ENCODE peak calls at places on chromosomes 11 and 22, in five cellular contexts. One of them, this sample, is unnamed.

GRCh38 chr11:61737636-61738386 is 14.6 kb upstream of the MYRF start:
- DNase-seq in stomach: no peak
- DNase-seq in HFF-Myc: no peak
- DNase-seq in cardiac muscle cell: no peak
- DNase-seq in Calu3: no peak
- DNase-seq in this sample: no peak

GRCh38 chr11:73956876-73957653 is 6.2 kb downstream of the DNAJB13 start:
- DNase-seq in Calu3: no peak
- DNase-seq in stomach: no peak
- DNase-seq in HFF-Myc: no peak
- DNase-seq in cardiac muscle cell: no peak
- DNase-seq in this sample: no peak

GRCh38 chr11:79438631-79439429 is 2.0 kb downstream of the TENM4 start:
- DNase-seq in Calu3: no peak
- DNase-seq in cardiac muscle cell: peak
- DNase-seq in stomach: no peak
- DNase-seq in HFF-Myc: no peak
- DNase-seq in this sample: no peak

GRCh38 chr11:44753965-44754645 is 27.3 kb downstream of the TSPAN18 start:
- DNase-seq in cardiac muscle cell: no peak
- DNase-seq in stomach: no peak
- DNase-seq in HFF-Myc: no peak
- DNase-seq in Calu3: no peak
- DNase-seq in this sample: no peak

GRCh38 chr11:73999581-74000306 is 9.1 kb downstream of the UCP3 start:
- DNase-seq in cardiac muscle cell: no peak
- DNase-seq in HFF-Myc: no peak
- DNase-seq in Calu3: no peak
- DNase-seq in stomach: no peak
- DNase-seq in this sample: no peak

GRCh38 chr11:76315182-76315853 is 65.6 kb downstream of the THAP12 start:
- DNase-seq in cardiac muscle cell: no peak
- DNase-seq in stomach: no peak
- DNase-seq in Calu3: no peak
- DNase-seq in HFF-Myc: no peak
- DNase-seq in this sample: no peak

GRCh38 chr11:64810891-64811272 is 531 bp upstream of the MEN1 start:
- DNase-seq in Calu3: no peak
- DNase-seq in stomach: peak
- DNase-seq in HFF-Myc: no peak
- DNase-seq in cardiac muscle cell: no peak
- DNase-seq in this sample: no peak

GRCh38 chr11:7907121-7907520 is 23.9 kb downstream of the OR10A6 start:
- DNase-seq in cardiac muscle cell: no peak
- DNase-seq in stomach: no peak
- DNase-seq in HFF-Myc: no peak
- DNase-seq in Calu3: no peak
- DNase-seq in this sample: no peak

GRCh38 chr22:41050873-41051272 is 41.5 kb upstream of the EP300 start:
- DNase-seq in HFF-Myc: peak
- DNase-seq in Calu3: no peak
- DNase-seq in cardiac muscle cell: no peak
- DNase-seq in stomach: no peak
- DNase-seq in this sample: no peak

GRCh38 chr22:20628081-20628939 is 120.9 kb downstream of the MED15 start:
- DNase-seq in HFF-Myc: no peak
- DNase-seq in stomach: no peak
- DNase-seq in Calu3: no peak
- DNase-seq in cardiac muscle cell: no peak
- DNase-seq in this sample: no peak

GRCh38 chr11:118338637-118339061 is 3.9 kb downstream of the CD3D start:
- DNase-seq in cardiac muscle cell: no peak
- DNase-seq in stomach: peak
- DNase-seq in Calu3: no peak
- DNase-seq in HFF-Myc: no peak
- DNase-seq in this sample: no peak

GRCh38 chr11:48150213-48150612 is 66.4 kb upstream of the OR4B1 start:
- DNase-seq in cardiac muscle cell: no peak
- DNase-seq in stomach: no peak
- DNase-seq in Calu3: no peak
- DNase-seq in HFF-Myc: no peak
- DNase-seq in this sample: no peak

GRCh38 chr11:119774180-119774763 is 45.3 kb upstream of the NECTIN1 start:
- DNase-seq in Calu3: peak
- DNase-seq in stomach: no peak
- DNase-seq in HFF-Myc: no peak
- DNase-seq in cardiac muscle cell: peak
- DNase-seq in this sample: no peak

GRCh38 chr11:27347949-27348879 is 14.8 kb downstream of the CCDC34 start:
- DNase-seq in Calu3: no peak
- DNase-seq in stomach: no peak
- DNase-seq in cardiac muscle cell: no peak
- DNase-seq in HFF-Myc: no peak
- DNase-seq in this sample: no peak

GRCh38 chr11:27722945-27723344 is 22.7 kb upstream of the BDNF start:
- DNase-seq in cardiac muscle cell: no peak
- DNase-seq in stomach: no peak
- DNase-seq in Calu3: no peak
- DNase-seq in HFF-Myc: no peak
- DNase-seq in this sample: no peak

GRCh38 chr11:73284106-73284505 is 12.0 kb downstream of the P2RY6 start:
- DNase-seq in cardiac muscle cell: no peak
- DNase-seq in HFF-Myc: no peak
- DNase-seq in Calu3: no peak
- DNase-seq in stomach: no peak
- DNase-seq in this sample: no peak

GRCh38 chr11:134229131-134229790 is 4.8 kb downstream of the VPS26B start:
- DNase-seq in HFF-Myc: no peak
- DNase-seq in stomach: no peak
- DNase-seq in Calu3: no peak
- DNase-seq in cardiac muscle cell: no peak
- DNase-seq in this sample: no peak

GRCh38 chr11:18312663-18313420 is 9.1 kb downstream of the HPS5 start:
- DNase-seq in Calu3: peak
- DNase-seq in HFF-Myc: peak
- DNase-seq in cardiac muscle cell: no peak
- DNase-seq in stomach: no peak
- DNase-seq in this sample: peak

GRCh38 chr11:105371311-105371710 is 231.7 kb upstream of the CARD18 start:
- DNase-seq in HFF-Myc: no peak
- DNase-seq in Calu3: no peak
- DNase-seq in stomach: no peak
- DNase-seq in cardiac muscle cell: no peak
- DNase-seq in this sample: no peak

DNA sequence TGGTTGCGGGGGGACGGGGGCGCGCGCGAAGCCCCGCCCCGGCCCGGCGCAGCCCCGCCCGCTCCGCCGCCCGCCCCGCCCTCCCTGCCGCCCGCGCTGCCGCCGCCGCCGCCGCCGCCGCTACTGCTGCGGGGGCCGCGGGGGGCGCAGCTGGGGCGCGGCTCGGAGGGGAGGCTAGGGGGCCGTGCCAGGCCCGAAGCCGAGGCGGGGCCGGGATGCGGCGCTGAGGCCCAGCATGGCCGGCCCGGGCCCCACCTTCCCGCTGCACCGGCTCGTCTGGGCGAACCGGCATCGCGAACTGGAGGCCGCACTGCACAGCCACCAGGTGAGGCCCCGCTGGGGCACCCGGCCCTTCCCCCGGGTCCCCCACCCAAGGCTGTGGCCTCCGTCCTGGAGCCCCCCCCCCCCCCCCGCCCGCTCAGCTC is at the start of gene ANKRD13D:
- DNase-seq in HFF-Myc: no peak
- DNase-seq in Calu3: no peak
- DNase-seq in stomach: peak
- DNase-seq in cardiac muscle cell: no peak
- DNase-seq in this sample: no peak
- TF ChIP-seq CTCF in HFF-Myc: no peak
- TF ChIP-seq CTCF in Calu3: no peak
- TF ChIP-seq CTCF in stomach: no peak
- TF ChIP-seq CTCF in cardiac muscle cell: no peak
- TF ChIP-seq CTCF in this sample: no peak

GRCh38 chr22:46986788-46987187 is 224.3 kb downstream of the TBC1D22A start:
- DNase-seq in Calu3: no peak
- DNase-seq in cardiac muscle cell: no peak
- DNase-seq in HFF-Myc: no peak
- DNase-seq in stomach: no peak
- DNase-seq in this sample: no peak

GRCh38 chr22:46983046-46983445 is 220.6 kb downstream of the TBC1D22A start:
- DNase-seq in cardiac muscle cell: no peak
- DNase-seq in Calu3: no peak
- DNase-seq in HFF-Myc: no peak
- DNase-seq in stomach: no peak
- DNase-seq in this sample: no peak

GRCh38 chr22:46982635-46983034 is 220.2 kb downstream of the TBC1D22A start:
- DNase-seq in cardiac muscle cell: no peak
- DNase-seq in stomach: no peak
- DNase-seq in Calu3: no peak
- DNase-seq in HFF-Myc: no peak
- DNase-seq in this sample: no peak

GRCh38 chr22:46984751-46985506 is 222.5 kb downstream of the TBC1D22A start:
- DNase-seq in Calu3: peak
- DNase-seq in stomach: no peak
- DNase-seq in cardiac muscle cell: no peak
- DNase-seq in HFF-Myc: no peak
- DNase-seq in this sample: peak

GRCh38 chr22:46985507-46985882 is 223.0 kb downstream of the TBC1D22A start:
- DNase-seq in Calu3: no peak
- DNase-seq in stomach: no peak
- DNase-seq in HFF-Myc: no peak
- DNase-seq in cardiac muscle cell: no peak
- DNase-seq in this sample: no peak
- TF ChIP-seq CTCF in Calu3: no peak
- TF ChIP-seq CTCF in stomach: no peak
- TF ChIP-seq CTCF in HFF-Myc: no peak
- TF ChIP-seq CTCF in cardiac muscle cell: peak
- TF ChIP-seq CTCF in this sample: no peak

DNA sequence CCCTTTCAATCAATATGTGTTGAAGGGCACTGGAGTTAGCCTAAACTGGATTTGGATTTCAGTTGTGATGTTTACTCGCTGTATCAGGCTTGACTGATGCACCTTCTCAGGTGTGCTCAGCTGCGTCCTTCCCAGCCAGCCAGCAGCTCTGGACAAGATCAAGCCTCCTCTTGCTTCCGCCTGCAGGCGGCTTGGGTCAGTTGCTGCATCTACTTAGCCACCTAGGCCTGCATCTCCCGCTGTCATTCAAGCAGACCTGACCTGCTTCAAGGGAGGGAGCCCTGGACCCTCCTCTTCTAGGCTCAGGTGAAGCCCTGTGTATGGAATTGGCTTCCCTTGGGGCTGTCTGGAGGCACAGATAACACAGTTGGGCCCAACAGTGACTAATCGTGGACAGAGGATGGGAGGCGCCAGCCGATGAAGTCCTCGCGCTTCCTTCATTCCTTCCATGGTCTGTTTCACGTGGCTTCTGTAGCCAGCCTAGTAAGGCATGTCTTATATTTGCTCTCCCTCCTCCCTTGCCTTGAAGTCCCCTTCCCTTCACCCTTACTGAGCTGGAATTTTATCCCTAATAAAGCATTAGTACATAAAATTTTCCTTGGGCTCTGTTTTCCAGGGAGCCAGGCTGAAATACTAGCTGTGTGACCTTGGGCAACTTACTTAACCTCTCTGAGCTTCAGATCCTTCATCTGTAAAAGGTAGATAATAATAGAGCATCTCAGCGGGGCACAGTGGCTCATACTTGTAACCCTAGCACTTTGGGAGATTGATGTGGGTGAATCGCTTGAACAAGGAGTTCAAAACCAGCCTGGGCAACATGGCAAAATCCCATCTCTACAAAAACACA is 2.1 kb upstream of the LHFPL7 start:
- DNase-seq in cardiac muscle cell: no peak
- DNase-seq in HFF-Myc: no peak
- DNase-seq in Calu3: no peak
- DNase-seq in stomach: no peak
- DNase-seq in this sample: no peak
- TF ChIP-seq CTCF in cardiac muscle cell: no peak
- TF ChIP-seq CTCF in HFF-Myc: no peak
- TF ChIP-seq CTCF in Calu3: no peak
- TF ChIP-seq CTCF in stomach: no peak
- TF ChIP-seq CTCF in this sample: no peak

DNA sequence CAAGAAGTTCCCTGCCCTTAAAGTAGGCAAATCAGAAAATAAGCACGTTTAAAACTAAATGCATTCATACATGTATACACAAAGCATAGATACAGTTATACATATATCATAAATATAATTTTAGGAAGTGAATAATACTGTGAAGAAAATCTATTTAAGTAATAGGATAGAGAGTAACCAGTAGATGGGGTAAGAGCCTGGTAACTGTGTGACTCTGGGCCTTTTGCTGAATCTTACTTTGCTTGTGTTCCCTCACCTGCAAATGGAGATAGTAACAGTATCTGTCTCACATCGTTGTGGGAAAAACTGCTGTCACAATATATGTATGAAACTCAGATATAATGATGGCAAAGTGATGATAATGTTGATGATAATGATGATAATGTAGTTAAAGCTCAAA is 29.9 kb downstream of the MS4A2 start:
- DNase-seq in cardiac muscle cell: no peak
- DNase-seq in HFF-Myc: no peak
- DNase-seq in stomach: no peak
- DNase-seq in Calu3: no peak
- DNase-seq in this sample: no peak
- TF ChIP-seq CTCF in cardiac muscle cell: no peak
- TF ChIP-seq CTCF in HFF-Myc: no peak
- TF ChIP-seq CTCF in stomach: no peak
- TF ChIP-seq CTCF in Calu3: no peak
- TF ChIP-seq CTCF in this sample: no peak

DNA sequence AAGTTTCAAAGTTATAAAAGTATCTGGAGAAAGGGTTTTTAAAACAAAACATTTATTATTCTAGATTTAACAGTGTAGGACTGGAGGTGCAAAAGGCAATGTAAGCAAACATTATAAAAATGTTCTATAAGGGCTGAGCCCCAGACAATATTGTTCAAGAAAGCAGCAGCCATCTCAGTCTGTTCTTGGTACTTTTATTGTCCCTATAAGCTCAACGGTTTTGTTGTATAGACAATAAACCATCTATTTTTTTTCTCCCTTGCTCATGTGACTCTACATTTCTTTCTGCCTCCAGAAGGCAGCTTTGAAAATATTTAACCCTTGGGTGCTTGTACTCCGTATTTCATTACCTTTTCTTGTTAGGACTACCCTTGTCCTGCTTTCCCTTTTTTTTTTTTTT is 25.2 kb upstream of the NXPE2 start:
- DNase-seq in Calu3: no peak
- DNase-seq in HFF-Myc: no peak
- DNase-seq in stomach: no peak
- DNase-seq in cardiac muscle cell: no peak
- DNase-seq in this sample: no peak
- TF ChIP-seq CTCF in Calu3: no peak
- TF ChIP-seq CTCF in HFF-Myc: no peak
- TF ChIP-seq CTCF in stomach: no peak
- TF ChIP-seq CTCF in cardiac muscle cell: no peak
- TF ChIP-seq CTCF in this sample: no peak

This sample was measured in AG04449.